ENCODE peak calls at places on chromosomes 5 and 9, in eight cellular contexts. A is WTC11, Y is retinal pigment epithelial cell, N is fibroblast of mammary gland, B is RWPE2, I is tibial nerve, Q is HepG2, J is cardiac muscle cell. Z is an unnamed sample.

GRCh38 chr5:157464518-157465171 is 4.6 kb downstream of the NIPAL4 start:
- DNase-seq in A (no peak), Y (peak), I (peak), N (peak), B (peak), J (peak), Q (no peak), Z (no peak)

GRCh38 chr5:150161242-150162141 is 5.1 kb upstream of the CDX1 start:
- DNase-seq in J (peak), I (peak), A (peak), Q (peak), B (no peak), N (peak), Y (no peak), Z (no peak)

GRCh38 chr9:115651456-115651855 is 502.1 kb upstream of the PAPPA start:
- DNase-seq in Y (no peak), N (peak), B (no peak), J (no peak), A (no peak), Q (no peak), I (no peak), Z (no peak)

GRCh38 chr9:131284856-131285255 is 4.7 kb upstream of the PLPP7 start:
- DNase-seq in N (no peak), Y (no peak), J (no peak), A (no peak), I (no peak), Q (no peak), B (no peak), Z (no peak)

GRCh38 chr9:68999393-69000105 is 14.4 kb downstream of the PRKACG start:
- DNase-seq in J (peak), N (peak), A (peak), B (no peak), Q (peak), I (peak), Y (peak), Z (no peak)

GRCh38 chr9:5230554-5230953 is 665 bp upstream of the INSL4 start:
- DNase-seq in N (no peak), I (no peak), A (no peak), B (no peak), Q (no peak), Y (no peak), J (no peak), Z (no peak)

GRCh38 chr9:12698986-12699385 is 5.8 kb downstream of the TYRP1 start:
- DNase-seq in Q (no peak), A (no peak), J (peak), I (no peak), N (no peak), B (no peak), Y (no peak), Z (no peak)

GRCh38 chr5:61617995-61618525 is 286.0 kb downstream of the ZSWIM6 start:
- DNase-seq in J (no peak), B (no peak), A (no peak), N (no peak), Q (no peak), Y (no peak), I (no peak), Z (no peak)

GRCh38 chr9:99167120-99167519 is 54.6 kb downstream of the ALG2 start:
- DNase-seq in I (no peak), B (no peak), A (no peak), Y (no peak), Q (no peak), N (no peak), J (no peak), Z (no peak)

GRCh38 chr5:5011151-5011550 is 129.0 kb upstream of the ADAMTS16 start:
- DNase-seq in I (no peak), Q (no peak), Y (no peak), B (no peak), J (no peak), A (no peak), N (peak), Z (no peak)

GRCh38 chr5:74626386-74627222 is 13.9 kb downstream of the ENC1 start:
- DNase-seq in Q (no peak), J (no peak), A (no peak), I (no peak), Y (no peak), N (no peak), B (no peak), Z (no peak)

DNA sequence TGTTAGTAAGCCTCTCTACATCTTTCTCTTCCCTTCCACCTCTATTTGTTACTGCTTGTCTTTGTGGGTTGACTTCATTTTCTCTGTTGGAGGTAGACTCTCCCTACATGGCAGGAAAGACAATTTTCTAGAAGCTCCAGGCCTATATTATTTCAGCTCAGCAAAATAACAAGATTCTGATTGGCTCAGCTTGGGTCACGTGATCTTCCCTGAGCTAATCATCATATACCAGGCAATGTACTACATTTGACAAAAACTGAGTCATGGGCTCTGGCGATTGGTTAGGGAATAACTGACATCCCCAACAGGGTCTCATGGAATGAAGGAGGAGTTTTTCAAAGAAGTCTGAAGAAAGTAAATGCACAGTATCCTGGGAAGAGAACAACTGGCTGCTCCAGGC is 65.6 kb upstream of the NR3C1 start:
- DNase-seq in J (no peak), N (no peak), A (no peak), Y (no peak), Q (no peak), I (no peak), B (no peak), Z (no peak)
- TF ChIP-seq CTCF in J (no peak), N (no peak), A (no peak), Y (no peak), Q (no peak), I (no peak), B (no peak), Z (no peak)

GRCh38 chr5:132221781-132222648 is 5.6 kb downstream of the P4HA2 start:
- DNase-seq in I (peak), A (no peak), J (peak), N (peak), B (peak), Q (no peak), Y (no peak), Z (no peak)
- TF ChIP-seq CTCF in I (peak), A (no peak), J (no peak), N (peak), B (peak), Q (no peak), Y (no peak), Z (no peak)

GRCh38 chr5:54867310-54867944 is 118.0 kb downstream of the ESM1 start:
- DNase-seq in A (no peak), J (peak), N (peak), Y (no peak), I (no peak), Q (peak), B (no peak), Z (no peak)
- TF ChIP-seq CTCF in A (peak), J (peak), N (peak), Y (peak), I (peak), Q (no peak), B (peak), Z (peak)

DNA sequence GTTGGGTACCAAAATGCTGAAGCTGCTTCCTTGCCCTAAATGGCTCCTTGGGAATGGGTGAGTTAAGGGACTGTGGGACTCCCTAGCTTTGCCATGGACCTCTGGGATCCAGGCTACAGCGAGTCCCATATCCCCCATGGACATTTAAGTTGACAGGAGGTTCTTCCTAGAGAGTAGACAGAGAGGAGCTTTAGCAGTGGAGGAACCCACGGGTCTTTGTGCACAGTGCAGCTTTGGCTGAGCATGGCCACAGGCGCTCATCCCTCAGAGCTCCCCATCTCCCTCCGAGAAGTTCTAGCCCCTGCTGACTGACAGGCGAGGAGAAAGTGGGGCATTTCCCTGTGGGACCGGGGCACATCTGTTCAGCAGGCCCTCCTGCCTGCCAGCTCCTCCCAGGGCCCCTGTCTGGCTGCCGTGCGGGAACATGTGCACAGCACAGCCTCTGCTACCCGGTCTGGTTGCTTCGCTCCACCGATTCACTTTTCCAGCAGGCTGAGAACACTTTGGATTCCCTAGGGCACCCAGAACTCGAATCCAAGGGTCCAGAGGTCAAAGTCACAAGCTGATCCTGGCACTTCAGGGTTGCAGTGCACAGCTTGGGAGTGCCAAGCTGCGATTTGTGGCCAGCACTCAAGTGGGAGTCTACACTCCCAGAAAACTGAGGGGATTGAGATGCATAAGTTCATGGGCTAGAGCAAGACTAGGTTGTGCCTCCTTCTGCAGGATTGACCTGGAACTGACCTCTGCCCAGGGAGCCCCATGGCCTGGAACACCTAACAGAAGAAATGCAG is 40.6 kb upstream of the DMRTA1 start:
- DNase-seq in N (no peak), J (no peak), A (no peak), Q (no peak), B (no peak), Y (no peak), I (no peak), Z (no peak)
- TF ChIP-seq CTCF in N (no peak), J (no peak), A (no peak), Q (no peak), B (no peak), Y (no peak), I (no peak), Z (no peak)

GRCh38 chr9:100505564-100506159 is 32.7 kb downstream of the TMEFF1 start:
- DNase-seq in Y (no peak), B (no peak), A (peak), N (peak), J (peak), Q (peak), I (peak), Z (peak)
- TF ChIP-seq CTCF in Y (peak), B (peak), A (peak), N (peak), J (peak), Q (peak), I (no peak), Z (peak)

DNA sequence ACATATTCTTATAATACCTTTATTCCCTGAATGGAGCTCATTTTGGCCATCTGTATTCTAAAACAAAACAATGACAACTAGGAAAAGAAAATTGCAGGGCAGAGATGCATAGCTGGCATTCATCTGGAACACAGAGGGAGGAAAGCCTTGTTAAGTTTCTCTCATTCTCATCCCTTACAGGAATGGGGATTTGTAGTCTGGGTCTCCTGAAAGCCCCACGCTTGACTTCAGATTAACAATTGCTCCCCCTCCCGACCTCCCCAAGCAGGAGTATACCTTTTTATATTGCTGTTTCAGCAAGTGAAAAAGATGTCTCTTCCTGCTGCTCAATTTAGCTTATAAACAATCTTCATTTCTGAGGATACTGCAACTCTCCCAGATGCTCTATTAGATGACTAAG is 812.1 kb downstream of the EFNA5 start:
- DNase-seq in Q (no peak), A (no peak), I (no peak), Y (no peak), J (no peak), N (no peak), B (no peak), Z (no peak)
- TF ChIP-seq CTCF in Q (no peak), A (no peak), I (no peak), Y (no peak), J (no peak), N (no peak), B (no peak), Z (no peak)

GRCh38 chr5:143677403-143677802 is 134.6 kb upstream of the HMHB1 start:
- DNase-seq in B (no peak), Q (no peak), A (no peak), J (no peak), N (no peak), I (no peak), Y (no peak), Z (no peak)

GRCh38 chr5:143674469-143674786 is 137.5 kb upstream of the HMHB1 start:
- DNase-seq in Y (no peak), I (no peak), A (no peak), B (no peak), J (no peak), Q (no peak), N (no peak), Z (no peak)

GRCh38 chr5:143678148-143678906 is 133.6 kb upstream of the HMHB1 start:
- DNase-seq in B (no peak), Q (no peak), Y (no peak), N (no peak), J (no peak), I (no peak), A (no peak), Z (no peak)

GRCh38 chr5:143673676-143674468 is 138.1 kb upstream of the HMHB1 start:
- DNase-seq in B (no peak), A (no peak), I (no peak), N (no peak), J (no peak), Y (no peak), Q (peak), Z (no peak)

DNA sequence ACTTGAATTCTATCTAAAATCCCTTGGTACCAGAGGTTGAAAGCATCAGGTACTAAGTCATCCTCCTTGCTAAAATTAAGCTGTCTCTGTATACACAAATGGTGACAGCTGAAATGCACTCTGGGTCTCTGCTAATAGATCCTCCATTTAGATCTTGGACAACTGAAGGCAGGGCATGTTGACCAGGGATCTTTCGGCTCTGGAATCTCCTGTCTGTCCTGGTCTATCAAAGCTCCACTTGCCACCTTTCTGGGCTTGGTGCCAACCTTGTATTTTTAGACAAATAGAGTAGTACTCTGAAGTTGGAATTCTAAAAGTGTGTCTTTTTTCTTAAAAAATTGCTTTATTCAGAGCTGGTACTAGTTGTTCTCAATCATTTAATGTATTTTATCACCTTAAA is 135.2 kb upstream of the HMHB1 start:
- DNase-seq in B (no peak), A (no peak), I (no peak), J (no peak), N (no peak), Q (peak), Y (no peak), Z (no peak)
- TF ChIP-seq CTCF in B (no peak), A (no peak), I (no peak), J (no peak), N (no peak), Q (no peak), Y (no peak), Z (no peak)

GRCh38 chr5:36944024-36944423 is 67.5 kb downstream of the NIPBL start:
- DNase-seq in N (no peak), B (no peak), I (no peak), Y (no peak), Q (no peak), J (no peak), A (no peak), Z (no peak)
- TF ChIP-seq CTCF in N (no peak), B (no peak), I (no peak), Y (no peak), Q (no peak), J (no peak), A (no peak), Z (no peak)

GRCh38 chr5:10576121-10576789 is 12.4 kb downstream of the ANKRD33B start:
- DNase-seq in B (no peak), Q (no peak), N (no peak), A (no peak), Y (no peak), J (no peak), I (no peak), Z (no peak)
- TF ChIP-seq CTCF in B (no peak), Q (no peak), N (no peak), A (no peak), Y (no peak), J (no peak), I (no peak), Z (no peak)